ENCODE peak calls at places on chromosomes 6 and 20, in ten cellular contexts. D is glutamatergic neuron, K is AG09319, T is A549, H is fibroblast of villous mesenchyme, L is stomach, G is endothelial cell, X is adrenal gland, F is omental fat pad, O is WTC11. S is an unnamed sample.

GRCh38 chr6:53527249-53527765 is 17.6 kb downstream of the GCLC start:
- DNase-seq in D (no peak), K (no peak), T (no peak), H (no peak), L (no peak), G (no peak), X (no peak), F (no peak), O (no peak), S (no peak)

GRCh38 chr6:56806368-56806767 is 148.5 kb upstream of the BEND6 start:
- DNase-seq in D (peak), K (no peak), T (no peak), H (peak), L (no peak), G (no peak), X (no peak), F (no peak), O (no peak), S (no peak)

GRCh38 chr6:25913741-25914140 is 16.8 kb downstream of the SLC17A2 start:
- DNase-seq in D (no peak), K (no peak), T (no peak), H (no peak), L (no peak), G (no peak), X (no peak), F (no peak), O (no peak), S (no peak)

GRCh38 chr6:28489366-28490190 is 26.0 kb downstream of the GPX6 start:
- DNase-seq in D (no peak), K (peak), T (peak), H (peak), L (peak), G (peak), X (peak), F (no peak), O (peak), S (peak)

GRCh38 chr20:8454137-8454712 is 322.2 kb downstream of the PLCB1 start:
- DNase-seq in D (no peak), K (peak), T (peak), H (peak), L (no peak), G (no peak), X (peak), F (no peak), O (no peak), S (no peak)

GRCh38 chr6:110902091-110902490 is 27.5 kb downstream of the AMD1 start:
- DNase-seq in D (no peak), K (no peak), T (no peak), H (no peak), L (no peak), G (no peak), X (no peak), F (no peak), O (no peak), S (no peak)

GRCh38 chr20:45080867-45081616 is 19.9 kb downstream of the KCNS1 start:
- DNase-seq in D (no peak), K (no peak), T (no peak), H (no peak), L (no peak), G (peak), X (no peak), F (no peak), O (no peak), S (no peak)

GRCh38 chr6:10343320-10343719 is 71.6 kb downstream of the TFAP2A start:
- DNase-seq in D (no peak), K (no peak), T (no peak), H (no peak), L (no peak), G (no peak), X (no peak), F (no peak), O (no peak), S (no peak)

GRCh38 chr20:23419995-23420901 is 1.0 kb downstream of the NAPB start:
- DNase-seq in D (peak), K (no peak), T (peak), H (peak), L (peak), G (no peak), X (peak), F (no peak), O (no peak), S (no peak)

GRCh38 chr20:2867081-2867860 is 6.0 kb upstream of the PTPRA start:
- DNase-seq in D (no peak), K (no peak), T (no peak), H (no peak), L (peak), G (no peak), X (no peak), F (no peak), O (no peak), S (no peak)

GRCh38 chr20:36802326-36803223 is 29.0 kb upstream of the DSN1 start:
- DNase-seq in D (no peak), K (no peak), T (no peak), H (peak), L (no peak), G (no peak), X (peak), F (no peak), O (no peak), S (no peak)

GRCh38 chr6:167700199-167700598 is 126.5 kb upstream of the AFDN start:
- DNase-seq in D (no peak), K (no peak), T (no peak), H (no peak), L (no peak), G (no peak), X (no peak), F (no peak), O (no peak), S (no peak)

GRCh38 chr6:136923116-136923953 is 1.2 kb downstream of the SLC35D3 start:
- DNase-seq in D (peak), K (no peak), T (no peak), H (no peak), L (no peak), G (no peak), X (no peak), F (no peak), O (peak), S (no peak)

GRCh38 chr20:19254956-19255355 is 42.5 kb downstream of the SLC24A3 start:
- DNase-seq in D (no peak), K (no peak), T (no peak), H (peak), L (no peak), G (no peak), X (no peak), F (no peak), O (no peak), S (no peak)

GRCh38 chr6:123519191-123519510 is 117.6 kb downstream of the TRDN start:
- DNase-seq in D (no peak), K (no peak), T (no peak), H (no peak), L (no peak), G (no peak), X (peak), F (no peak), O (no peak), S (no peak)

GRCh38 chr6:122730775-122731386 is 48.6 kb upstream of the FABP7 start:
- DNase-seq in D (no peak), K (no peak), T (no peak), H (peak), L (no peak), G (peak), X (no peak), F (no peak), O (no peak), S (no peak)

GRCh38 chr20:52965819-52966218 is 6.3 kb upstream of the TSHZ2 start:
- DNase-seq in D (no peak), K (no peak), T (no peak), H (no peak), L (no peak), G (no peak), X (no peak), F (no peak), O (no peak), S (no peak)

GRCh38 chr20:25058797-25059486 is 1.0 kb upstream of the ACSS1 start:
- DNase-seq in D (no peak), K (no peak), T (peak), H (no peak), L (peak), G (no peak), X (no peak), F (no peak), O (no peak), S (no peak)

GRCh38 chr6:489762-490161 is 98.2 kb downstream of the IRF4 start:
- DNase-seq in D (no peak), K (no peak), T (no peak), H (no peak), L (no peak), G (no peak), X (no peak), F (no peak), O (no peak), S (no peak)

DNA sequence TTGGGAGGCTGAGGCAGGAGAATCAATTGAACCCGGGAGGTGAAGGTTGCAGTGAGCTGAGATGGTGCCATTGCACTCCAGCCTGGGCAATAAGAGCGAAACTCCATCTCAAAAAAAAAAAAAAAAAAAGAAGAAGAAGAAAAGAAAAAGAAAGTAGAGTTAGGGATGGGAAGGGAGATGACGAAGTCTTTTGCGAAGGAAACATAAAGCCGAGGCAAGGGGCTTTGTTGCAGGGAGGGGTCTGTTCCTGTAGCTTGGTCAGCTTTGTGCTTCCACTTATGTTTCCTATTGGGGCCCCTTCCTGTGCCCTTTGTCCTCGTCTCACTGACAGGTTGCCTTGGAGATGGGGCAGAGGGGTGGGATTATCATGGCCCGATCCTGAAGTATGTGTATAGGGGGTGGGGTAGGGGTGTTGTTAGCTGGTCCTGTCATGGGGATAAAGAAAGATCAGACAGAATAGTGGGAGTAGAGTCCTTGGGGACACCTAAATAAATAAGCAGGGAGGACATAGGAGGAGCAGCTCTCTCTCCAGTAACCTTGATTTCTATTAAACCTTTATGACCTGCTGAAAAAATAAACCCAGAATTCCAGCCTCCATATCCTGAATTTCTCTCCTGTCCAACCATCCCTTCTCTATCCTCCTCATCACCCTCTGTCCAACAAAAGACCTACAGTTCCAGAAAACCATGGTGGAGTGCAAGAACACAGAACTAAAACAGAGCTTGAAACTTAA is 1.2 kb upstream of the CLIC1 start:
- DNase-seq in D (no peak), K (no peak), T (no peak), H (no peak), L (no peak), G (peak), X (no peak), F (no peak), O (no peak), S (no peak)
- TF ChIP-seq CTCF in D (no peak), K (no peak), T (no peak), H (no peak), L (no peak), G (no peak), X (no peak), F (no peak), O (no peak), S (no peak)

DNA sequence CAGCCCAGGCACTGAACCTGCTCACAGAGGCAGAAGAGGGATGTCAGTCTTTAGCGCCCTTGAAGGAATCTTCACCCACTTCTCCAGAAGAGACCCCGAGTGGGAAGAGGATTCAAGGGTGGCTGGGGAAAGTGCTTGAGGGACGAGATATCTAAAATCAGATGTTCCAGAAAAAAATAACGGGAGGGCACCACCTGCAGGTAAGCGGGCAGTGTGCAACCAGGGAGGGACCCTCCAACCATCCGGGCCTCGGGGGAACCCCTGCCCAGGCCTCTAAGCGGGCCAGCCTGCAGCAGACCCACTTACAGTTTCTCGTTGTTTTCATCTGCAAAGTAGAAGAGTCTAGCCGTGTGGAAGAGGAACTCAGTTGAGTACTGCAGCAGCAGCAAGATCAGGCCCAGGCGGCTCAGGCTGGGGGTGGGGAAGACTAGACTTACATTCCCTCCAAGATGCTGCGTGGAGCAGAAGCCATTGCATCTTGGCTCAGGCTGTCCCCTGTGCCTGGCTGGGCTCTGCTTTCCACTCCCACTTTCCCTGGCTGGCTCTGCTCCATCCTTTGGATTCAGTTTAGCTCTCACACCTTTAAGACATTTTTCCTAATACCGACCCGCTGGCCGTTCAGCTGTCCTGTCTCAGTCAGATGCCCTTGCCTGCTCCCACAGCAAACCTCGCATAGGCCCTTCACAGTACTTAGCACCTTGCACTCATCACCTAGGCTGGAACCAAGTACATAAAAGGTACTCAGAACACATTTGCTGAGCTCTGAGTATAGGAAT is 70.9 kb downstream of the TRAM2 start:
- DNase-seq in D (no peak), K (no peak), T (no peak), H (no peak), L (no peak), G (no peak), X (no peak), F (no peak), O (no peak), S (no peak)
- TF ChIP-seq CTCF in D (no peak), K (no peak), T (no peak), H (no peak), L (no peak), G (peak), X (no peak), F (no peak), O (no peak), S (no peak)

GRCh38 chr6:36809933-36810844 is 29.1 kb downstream of the CPNE5 start:
- DNase-seq in D (no peak), K (no peak), T (no peak), H (no peak), L (no peak), G (no peak), X (no peak), F (no peak), O (peak), S (no peak)
- TF ChIP-seq CTCF in D (no peak), K (no peak), T (no peak), H (no peak), L (no peak), G (no peak), X (no peak), F (no peak), O (no peak), S (no peak)

GRCh38 chr6:67594366-67594765 is 1040.7 kb upstream of the ADGRB3 start:
- DNase-seq in D (no peak), K (no peak), T (no peak), H (no peak), L (no peak), G (no peak), X (no peak), F (no peak), O (no peak), S (no peak)

GRCh38 chr6:67591910-67592309 is 1043.2 kb upstream of the ADGRB3 start:
- DNase-seq in D (no peak), K (no peak), T (no peak), H (no peak), L (no peak), G (no peak), X (no peak), F (no peak), O (no peak), S (no peak)

GRCh38 chr6:67593247-67593646 is 1041.8 kb upstream of the ADGRB3 start:
- DNase-seq in D (no peak), K (no peak), T (no peak), H (no peak), L (no peak), G (no peak), X (no peak), F (no peak), O (no peak), S (no peak)
- TF ChIP-seq CTCF in D (no peak), K (no peak), T (no peak), H (no peak), L (no peak), G (no peak), X (no peak), F (no peak), O (no peak), S (no peak)

GRCh38 chr20:57526067-57526884 is 1.3 kb upstream of the CTCFL start:
- DNase-seq in D (peak), K (no peak), T (no peak), H (no peak), L (no peak), G (peak), X (no peak), F (no peak), O (peak), S (no peak)
- TF ChIP-seq CTCF in D (no peak), K (no peak), T (peak), H (no peak), L (no peak), G (peak), X (no peak), F (no peak), O (no peak), S (no peak)

GRCh38 chr6:42338573-42339218 is 113.0 kb downstream of the TRERF1 start:
- DNase-seq in D (no peak), K (peak), T (peak), H (peak), L (no peak), G (no peak), X (peak), F (no peak), O (no peak), S (no peak)
- TF ChIP-seq CTCF in D (no peak), K (no peak), T (no peak), H (no peak), L (no peak), G (no peak), X (peak), F (no peak), O (no peak), S (no peak)

GRCh38 chr20:768426-768978 is at the start of gene SLC52A3:
- DNase-seq in D (peak), K (no peak), T (peak), H (no peak), L (peak), G (peak), X (no peak), F (no peak), O (peak), S (no peak)
- TF ChIP-seq CTCF in D (no peak), K (no peak), T (peak), H (peak), L (peak), G (peak), X (no peak), F (no peak), O (no peak), S (peak)

GRCh38 chr20:34824026-34824860 is 1.2 kb downstream of the NCOA6 start:
- DNase-seq in D (peak), K (no peak), T (peak), H (peak), L (peak), G (peak), X (peak), F (peak), O (peak), S (no peak)

GRCh38 chr20:34824861-34825529 is 456 bp downstream of the NCOA6 start:
- DNase-seq in D (peak), K (no peak), T (peak), H (peak), L (peak), G (peak), X (peak), F (no peak), O (peak), S (peak)

GRCh38 chr20:34834459-34834893 is 9.0 kb upstream of the NCOA6 start:
- DNase-seq in D (no peak), K (no peak), T (peak), H (peak), L (no peak), G (no peak), X (no peak), F (no peak), O (no peak), S (no peak)

GRCh38 chr20:34825530-34826362 is at the start of gene NCOA6:
- DNase-seq in D (peak), K (peak), T (peak), H (peak), L (peak), G (peak), X (peak), F (peak), O (peak), S (peak)

GRCh38 chr20:34829191-34829590 is 3.7 kb upstream of the NCOA6 start:
- DNase-seq in D (no peak), K (no peak), T (no peak), H (no peak), L (no peak), G (no peak), X (no peak), F (no peak), O (no peak), S (no peak)
- TF ChIP-seq CTCF in D (no peak), K (no peak), T (no peak), H (no peak), L (no peak), G (no peak), X (no peak), F (no peak), O (no peak), S (peak)